ENCODE peak calls at places on chromosomes 1 and 21, in nine cellular contexts. One of them, this sample, is unnamed.
A peak's percentile ranks its signal among the peaks of the same experiment; 100 is the strongest.

GRCh38 chr1:112905420-112906154 is 50.4 kb downstream of the SLC16A1 start:
- DNase-seq in stimulated activated CD8-positive, alpha-beta memory T cell treated with anti-CD3 and anti-CD28 coated beads, Interleukin-4, amount 100 ng/mL, for 1 hour: no peak
- DNase-seq in ureter: no peak
- DNase-seq in NCI-H345: no peak
- DNase-seq in LHCN-M2: peak; percentile 9
- DNase-seq in T-helper 17 cell: no peak
- DNase-seq in BJ: no peak
- DNase-seq in effector CD4-positive, alpha-beta T cell: no peak
- DNase-seq in CD4-positive, alpha-beta T cell: no peak
- DNase-seq in this sample: no peak

GRCh38 chr1:184555665-184556641 is 169.1 kb downstream of the C1orf21 start:
- DNase-seq in stimulated activated CD8-positive, alpha-beta memory T cell treated with anti-CD3 and anti-CD28 coated beads, Interleukin-4, amount 100 ng/mL, for 1 hour: no peak
- DNase-seq in ureter: no peak
- DNase-seq in NCI-H345: no peak
- DNase-seq in LHCN-M2: no peak
- DNase-seq in T-helper 17 cell: no peak
- DNase-seq in BJ: no peak
- DNase-seq in effector CD4-positive, alpha-beta T cell: no peak
- DNase-seq in CD4-positive, alpha-beta T cell: no peak
- DNase-seq in this sample: no peak

GRCh38 chr1:41621791-41622190 is 137.3 kb upstream of the EDN2 start:
- DNase-seq in stimulated activated CD8-positive, alpha-beta memory T cell treated with anti-CD3 and anti-CD28 coated beads, Interleukin-4, amount 100 ng/mL, for 1 hour: no peak
- DNase-seq in ureter: no peak
- DNase-seq in NCI-H345: no peak
- DNase-seq in LHCN-M2: no peak
- DNase-seq in T-helper 17 cell: no peak
- DNase-seq in BJ: no peak
- DNase-seq in effector CD4-positive, alpha-beta T cell: no peak
- DNase-seq in CD4-positive, alpha-beta T cell: no peak
- DNase-seq in this sample: no peak

GRCh38 chr21:21195417-21195816 is 197.2 kb downstream of the NCAM2 start:
- DNase-seq in stimulated activated CD8-positive, alpha-beta memory T cell treated with anti-CD3 and anti-CD28 coated beads, Interleukin-4, amount 100 ng/mL, for 1 hour: no peak
- DNase-seq in ureter: no peak
- DNase-seq in NCI-H345: no peak
- DNase-seq in LHCN-M2: no peak
- DNase-seq in T-helper 17 cell: no peak
- DNase-seq in BJ: no peak
- DNase-seq in effector CD4-positive, alpha-beta T cell: no peak
- DNase-seq in CD4-positive, alpha-beta T cell: no peak
- DNase-seq in this sample: no peak

GRCh38 chr1:219661464-219662092 is 48.7 kb upstream of the ZC3H11B start:
- DNase-seq in stimulated activated CD8-positive, alpha-beta memory T cell treated with anti-CD3 and anti-CD28 coated beads, Interleukin-4, amount 100 ng/mL, for 1 hour: no peak
- DNase-seq in ureter: no peak
- DNase-seq in NCI-H345: no peak
- DNase-seq in LHCN-M2: no peak
- DNase-seq in T-helper 17 cell: no peak
- DNase-seq in BJ: no peak
- DNase-seq in effector CD4-positive, alpha-beta T cell: no peak
- DNase-seq in CD4-positive, alpha-beta T cell: no peak
- DNase-seq in this sample: peak; percentile 23

GRCh38 chr1:156931553-156931952 is 11.1 kb downstream of the LRRC71 start:
- DNase-seq in stimulated activated CD8-positive, alpha-beta memory T cell treated with anti-CD3 and anti-CD28 coated beads, Interleukin-4, amount 100 ng/mL, for 1 hour: no peak
- DNase-seq in ureter: no peak
- DNase-seq in NCI-H345: no peak
- DNase-seq in LHCN-M2: no peak
- DNase-seq in T-helper 17 cell: no peak
- DNase-seq in BJ: no peak
- DNase-seq in effector CD4-positive, alpha-beta T cell: no peak
- DNase-seq in CD4-positive, alpha-beta T cell: no peak
- DNase-seq in this sample: no peak

GRCh38 chr1:9843576-9843945 is 19.8 kb upstream of the CLSTN1 start:
- DNase-seq in stimulated activated CD8-positive, alpha-beta memory T cell treated with anti-CD3 and anti-CD28 coated beads, Interleukin-4, amount 100 ng/mL, for 1 hour: no peak
- DNase-seq in ureter: no peak
- DNase-seq in NCI-H345: peak; percentile 96
- DNase-seq in LHCN-M2: no peak
- DNase-seq in T-helper 17 cell: no peak
- DNase-seq in BJ: no peak
- DNase-seq in effector CD4-positive, alpha-beta T cell: no peak
- DNase-seq in CD4-positive, alpha-beta T cell: no peak
- DNase-seq in this sample: no peak

GRCh38 chr1:114750780-114751179 is 7.0 kb downstream of the CSDE1 start:
- DNase-seq in stimulated activated CD8-positive, alpha-beta memory T cell treated with anti-CD3 and anti-CD28 coated beads, Interleukin-4, amount 100 ng/mL, for 1 hour: no peak
- DNase-seq in ureter: no peak
- DNase-seq in NCI-H345: peak; percentile 33
- DNase-seq in LHCN-M2: peak; percentile 88
- DNase-seq in T-helper 17 cell: no peak
- DNase-seq in BJ: no peak
- DNase-seq in effector CD4-positive, alpha-beta T cell: no peak
- DNase-seq in CD4-positive, alpha-beta T cell: no peak
- DNase-seq in this sample: peak; percentile 94

This sample was measured in SJCRH30.